ENCODE peak calls at places on chromosomes 1 and 21, in six cellular contexts. R is transverse colon, H is fibroblast of the aortic adventitia, L is cardiac muscle cell, P is left lung, Q is K562. B is an unnamed sample.

GRCh38 chr1:214983126-214983869 is 99.2 kb upstream of the KCNK2 start:
- DNase-seq in R (no peak), H (peak), L (no peak), P (no peak), Q (no peak), B (peak)

GRCh38 chr1:165543651-165544452 is at the start of gene LRRC52:
- DNase-seq in R (no peak), H (no peak), L (peak), P (peak), Q (no peak), B (no peak)

GRCh38 chr1:12407050-12407961 is 177.5 kb downstream of the VPS13D start:
- DNase-seq in R (no peak), H (peak), L (no peak), P (no peak), Q (peak), B (peak)

GRCh38 chr1:234698624-234699023 is 88.6 kb upstream of the IRF2BP2 start:
- DNase-seq in R (no peak), H (no peak), L (no peak), P (no peak), Q (no peak), B (no peak)

GRCh38 chr1:220137006-220137794 is 43.3 kb downstream of the IARS2 start:
- DNase-seq in R (no peak), H (no peak), L (no peak), P (no peak), Q (no peak), B (no peak)

GRCh38 chr1:171434717-171435346 is 50.5 kb upstream of the PRRC2C start:
- DNase-seq in R (no peak), H (peak), L (no peak), P (no peak), Q (no peak), B (peak)

GRCh38 chr1:58942759-58943191 is 158.9 kb upstream of the JUN start:
- DNase-seq in R (no peak), H (no peak), L (no peak), P (no peak), Q (no peak), B (no peak)

GRCh38 chr1:201381130-201381529 is 3.6 kb upstream of the TNNT2 start:
- DNase-seq in R (no peak), H (no peak), L (no peak), P (peak), Q (no peak), B (no peak)

GRCh38 chr1:54577612-54578011 is 29.6 kb downstream of the ACOT11 start:
- DNase-seq in R (peak), H (peak), L (peak), P (peak), Q (peak), B (peak)

GRCh38 chr1:150093805-150094204 is 26.2 kb downstream of the VPS45 start:
- DNase-seq in R (no peak), H (no peak), L (peak), P (no peak), Q (no peak), B (no peak)

GRCh38 chr1:51316113-51316763 is 14.1 kb downstream of the TTC39A start:
- DNase-seq in R (no peak), H (no peak), L (no peak), P (no peak), Q (no peak), B (no peak)

GRCh38 chr1:43548285-43549271 is 17.9 kb downstream of the PTPRF start:
- DNase-seq in R (peak), H (no peak), L (no peak), P (peak), Q (no peak), B (peak)

GRCh38 chr21:18840239-18840638 is 436.7 kb upstream of the TMPRSS15 start:
- DNase-seq in R (no peak), H (no peak), L (no peak), P (no peak), Q (peak), B (peak)

GRCh38 chr1:89942825-89943658 is 51.9 kb upstream of the ZNF326 start:
- DNase-seq in R (no peak), H (no peak), L (no peak), P (no peak), Q (no peak), B (peak)

GRCh38 chr1:43439781-43440180 is 13.9 kb downstream of the HYI start:
- DNase-seq in R (peak), H (no peak), L (no peak), P (no peak), Q (no peak), B (no peak)

GRCh38 chr1:31183927-31184554 is 55.6 kb downstream of the NKAIN1 start:
- DNase-seq in R (peak), H (peak), L (peak), P (no peak), Q (peak), B (peak)

GRCh38 chr1:61566177-61566576 is 158.8 kb downstream of the TM2D1 start:
- DNase-seq in R (no peak), H (no peak), L (no peak), P (no peak), Q (no peak), B (no peak)

GRCh38 chr1:28508435-28508754 is 2.6 kb downstream of the RCC1 start:
- DNase-seq in R (no peak), H (no peak), L (peak), P (no peak), Q (peak), B (no peak)

GRCh38 chr1:151756291-151756690 is 7.0 kb downstream of the MRPL9 start:
- DNase-seq in R (no peak), H (peak), L (no peak), P (no peak), Q (no peak), B (peak)

GRCh38 chr1:232226197-232226681 is 403.7 kb downstream of the SIPA1L2 start:
- DNase-seq in R (no peak), H (peak), L (peak), P (no peak), Q (no peak), B (peak)

GRCh38 chr1:243596441-243597183 is 253.4 kb downstream of the AKT3 start:
- DNase-seq in R (no peak), H (peak), L (no peak), P (no peak), Q (no peak), B (peak)

GRCh38 chr1:143720087-143721023 is 251.4 kb downstream of the FAM72C start:
- DNase-seq in R (peak), H (no peak), L (no peak), P (no peak), Q (peak), B (peak)

GRCh38 chr21:42219606-42220137 is 732 bp downstream of the ABCG1 start:
- DNase-seq in R (peak), H (no peak), L (peak), P (peak), Q (no peak), B (no peak)

GRCh38 chr1:116333171-116334014 is 39.7 kb upstream of the ATP1A1 start:
- DNase-seq in R (no peak), H (no peak), L (no peak), P (no peak), Q (no peak), B (no peak)

DNA sequence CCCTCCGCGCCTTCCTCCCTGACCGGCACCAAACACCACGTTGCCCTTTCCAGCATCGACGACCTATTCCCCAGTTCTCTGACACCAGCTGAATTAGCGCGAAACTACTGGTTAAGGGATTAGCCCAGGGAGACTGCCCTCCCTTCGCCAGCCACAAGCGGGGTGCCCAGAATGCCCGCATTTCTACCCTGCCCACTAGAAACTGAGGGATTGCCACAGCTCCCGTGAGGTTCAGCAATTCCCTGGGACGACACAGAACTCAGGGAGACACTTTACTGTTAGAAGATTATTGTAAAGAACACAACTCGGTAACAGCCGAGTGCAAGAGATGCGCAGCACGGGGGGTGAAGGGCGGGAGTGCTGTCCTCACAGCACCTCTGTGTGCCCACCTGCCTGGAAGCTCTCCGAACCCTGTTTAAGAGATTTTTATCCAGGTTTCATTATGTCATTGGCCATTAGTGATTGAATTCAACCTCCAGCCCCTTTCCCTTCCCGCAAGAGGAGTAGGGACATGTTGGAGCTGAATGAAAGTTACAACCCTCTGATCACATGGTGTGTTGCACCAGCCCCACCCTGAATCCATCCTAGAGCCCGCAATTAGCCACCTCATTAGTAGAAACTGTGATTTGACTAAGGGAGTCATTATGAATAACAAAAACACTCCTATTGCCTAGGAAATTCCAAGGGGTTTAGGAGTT is 15.8 kb upstream of the RIPPLY3 start:
- DNase-seq in R (no peak), H (no peak), L (no peak), P (no peak), Q (no peak), B (no peak)
- H3K4me3 ChIP-seq in R (peak), H (peak), L (peak), P (peak), Q (peak), B (peak)

DNA sequence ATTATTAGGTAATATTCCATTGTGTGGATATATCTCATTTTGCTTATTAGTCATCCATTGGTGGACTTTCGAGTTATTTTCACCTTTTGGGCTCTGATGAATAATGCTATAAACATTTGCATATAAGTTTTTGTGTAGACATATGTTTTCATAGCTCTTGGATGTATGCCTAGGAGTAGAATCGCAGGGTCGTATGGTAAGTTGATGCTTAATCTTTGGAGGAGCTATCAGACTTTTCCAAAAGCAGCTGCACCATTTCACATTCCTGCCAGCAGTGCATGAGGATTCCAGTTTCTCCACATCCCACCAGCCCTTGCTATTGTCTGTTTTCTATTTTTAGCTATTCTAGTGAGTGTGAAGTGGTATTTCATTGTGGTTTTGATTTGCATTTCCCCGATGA is 120.3 kb upstream of the TMEM51 start:
- DNase-seq in R (no peak), H (peak), L (no peak), P (no peak), Q (no peak), B (peak)
- TF ChIP-seq CTCF in R (no peak), H (peak), L (peak), P (no peak), Q (no peak), B (peak)

DNA sequence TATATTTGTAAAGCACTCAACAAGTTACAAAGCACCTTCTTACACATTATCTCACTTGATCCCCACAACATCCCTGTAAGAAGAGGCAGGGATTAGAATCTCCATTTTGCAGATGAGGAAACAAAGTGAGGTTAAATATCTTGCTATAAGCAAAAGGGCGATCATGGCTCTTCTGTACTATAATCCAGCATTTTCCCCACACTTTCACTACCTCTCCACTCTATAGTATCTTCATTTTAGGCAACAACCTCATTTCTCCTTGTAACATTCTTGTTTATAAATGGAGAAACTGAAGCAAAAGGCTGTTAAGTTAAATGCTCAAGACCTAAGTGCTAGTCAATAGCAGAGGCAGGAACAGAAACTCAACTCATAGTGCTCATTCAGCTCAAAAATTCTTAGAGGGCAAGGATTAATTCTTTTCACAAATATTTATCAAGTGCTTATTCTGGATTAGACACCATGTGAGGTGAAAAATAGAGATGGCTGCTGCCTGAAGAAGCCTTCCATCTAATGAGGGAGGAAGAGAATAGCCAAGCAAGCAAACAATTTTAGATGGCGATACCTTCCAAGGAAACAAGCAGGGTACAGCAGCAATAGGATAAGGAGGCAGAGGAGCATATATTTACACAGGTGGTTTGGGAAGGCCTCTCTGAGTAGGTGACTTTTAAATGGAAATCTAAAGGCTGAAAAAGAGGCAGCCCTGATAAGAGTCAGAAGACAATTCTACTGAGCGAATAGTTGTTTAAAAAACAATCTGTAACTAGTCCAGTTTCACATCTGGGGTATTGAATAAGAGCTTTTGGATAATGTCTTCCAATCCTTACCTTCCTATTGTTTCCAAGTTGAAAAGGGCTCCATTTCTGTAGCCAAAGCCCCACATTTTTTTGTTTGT is 3.5 kb downstream of the ERRFI1 start:
- DNase-seq in R (no peak), H (no peak), L (no peak), P (no peak), Q (no peak), B (peak)
- H3K4me3 ChIP-seq in R (peak), H (peak), L (no peak), P (no peak), Q (no peak), B (peak)

GRCh38 chr1:63626222-63626621 is 33.0 kb downstream of the PGM1 start:
- DNase-seq in R (no peak), H (peak), L (no peak), P (no peak), Q (no peak), B (peak)
- TF ChIP-seq CTCF in R (no peak), H (no peak), L (no peak), P (no peak), Q (no peak), B (no peak)

DNA sequence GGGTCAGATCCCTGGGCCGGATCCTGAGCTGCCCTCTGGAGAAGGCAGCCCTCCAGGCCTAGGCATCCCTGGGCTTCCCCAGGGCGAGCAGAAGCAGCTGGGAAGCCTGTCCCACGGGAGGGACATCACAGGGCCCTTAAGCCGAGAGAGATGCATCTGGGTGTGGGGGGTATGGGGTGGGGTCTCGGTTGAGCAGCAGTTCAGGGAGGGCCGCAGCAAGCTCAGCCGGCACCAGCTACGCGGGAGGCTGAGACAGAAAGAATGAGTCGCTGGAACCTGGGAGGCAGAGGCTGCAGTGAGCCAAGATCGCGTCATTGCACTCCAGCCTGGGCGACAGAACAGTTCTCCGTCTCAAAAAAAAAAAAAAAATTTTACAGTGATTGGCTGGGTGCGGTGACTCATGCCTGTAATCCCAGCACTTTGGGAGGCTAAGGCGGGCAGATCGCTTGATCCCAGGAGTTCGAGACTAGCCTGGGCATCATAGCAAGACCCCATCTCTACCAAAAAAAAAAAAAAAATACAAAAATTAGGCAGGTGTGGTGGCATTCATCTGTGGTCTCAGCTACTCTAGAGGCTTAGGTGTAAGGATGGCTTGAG is 37.7 kb downstream of the RRP1 start:
- DNase-seq in R (no peak), H (peak), L (no peak), P (peak), Q (peak), B (peak)
- H3K4me3 ChIP-seq in R (no peak), H (no peak), L (no peak), P (no peak), Q (no peak), B (no peak)

GRCh38 chr1:2801535-2802291 is at the start of gene TTC34:
- DNase-seq in R (peak), H (no peak), L (no peak), P (peak), Q (peak), B (no peak)
- TF ChIP-seq CTCF in R (no peak), H (no peak), L (no peak), P (peak), Q (peak), B (no peak)

DNA sequence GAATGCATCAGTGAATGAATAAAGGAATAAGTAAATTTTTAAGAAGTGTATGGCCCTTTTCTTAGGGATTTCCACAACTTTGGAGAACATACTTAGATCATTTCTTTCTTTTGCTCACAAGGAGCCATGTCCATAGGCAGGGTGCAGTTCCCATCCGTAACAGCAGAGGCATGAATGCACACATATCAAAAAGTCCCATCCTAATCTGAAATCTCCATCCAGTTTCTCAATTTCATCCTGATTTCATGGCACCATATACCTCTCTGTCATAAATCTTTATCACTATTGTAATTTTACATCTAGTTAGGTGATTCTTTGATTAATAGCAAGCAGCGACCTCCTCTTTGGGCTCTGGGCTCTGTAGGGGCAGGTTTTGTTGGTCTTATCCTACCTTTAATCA is 359.2 kb downstream of the RRAGC start:
- DNase-seq in R (no peak), H (peak), L (no peak), P (no peak), Q (no peak), B (no peak)
- H3K4me3 ChIP-seq in R (no peak), H (no peak), L (no peak), P (no peak), Q (no peak), B (no peak)

B was measured in fibroblast of villous mesenchyme.